ENCODE peak calls at places on chromosomes 11 and 22, in seven cellular contexts. One of them, this sample, is unnamed.

GRCh38 chr22:27113211-27114030 is 456.0 kb downstream of the MIAT start:
- DNase-seq in adrenal gland: peak
- DNase-seq in Karpas-422: no peak
- DNase-seq in RWPE2: no peak
- DNase-seq in upper lobe of right lung: no peak
- DNase-seq in stomach: peak
- DNase-seq in ovary: no peak
- DNase-seq in this sample: no peak

GRCh38 chr11:42631223-42631843 is 680.5 kb upstream of the API5 start:
- DNase-seq in adrenal gland: peak
- DNase-seq in Karpas-422: peak
- DNase-seq in RWPE2: no peak
- DNase-seq in upper lobe of right lung: no peak
- DNase-seq in stomach: no peak
- DNase-seq in ovary: no peak
- DNase-seq in this sample: no peak

GRCh38 chr11:88433546-88434230 is 96.2 kb upstream of the CTSC start:
- DNase-seq in adrenal gland: no peak
- DNase-seq in Karpas-422: no peak
- DNase-seq in RWPE2: no peak
- DNase-seq in upper lobe of right lung: no peak
- DNase-seq in stomach: no peak
- DNase-seq in ovary: no peak
- DNase-seq in this sample: no peak

GRCh38 chr11:69918938-69919650 is 99.9 kb upstream of the FGF3 start:
- DNase-seq in adrenal gland: peak
- DNase-seq in Karpas-422: peak
- DNase-seq in RWPE2: peak
- DNase-seq in upper lobe of right lung: peak
- DNase-seq in stomach: peak
- DNase-seq in ovary: peak
- DNase-seq in this sample: peak

GRCh38 chr11:58276151-58276550 is 8.1 kb upstream of the OR10W1 start:
- DNase-seq in adrenal gland: no peak
- DNase-seq in Karpas-422: no peak
- DNase-seq in RWPE2: no peak
- DNase-seq in upper lobe of right lung: no peak
- DNase-seq in stomach: no peak
- DNase-seq in ovary: no peak
- DNase-seq in this sample: no peak

GRCh38 chr11:105297463-105297862 is 157.9 kb upstream of the CARD18 start:
- DNase-seq in adrenal gland: no peak
- DNase-seq in Karpas-422: no peak
- DNase-seq in RWPE2: no peak
- DNase-seq in upper lobe of right lung: no peak
- DNase-seq in stomach: no peak
- DNase-seq in ovary: no peak
- DNase-seq in this sample: no peak

GRCh38 chr11:396948-397548 is 3.0 kb downstream of the PKP3 start:
- DNase-seq in adrenal gland: peak
- DNase-seq in Karpas-422: peak
- DNase-seq in RWPE2: no peak
- DNase-seq in upper lobe of right lung: no peak
- DNase-seq in stomach: no peak
- DNase-seq in ovary: peak
- DNase-seq in this sample: no peak

GRCh38 chr22:39181778-39182177 is 29.3 kb upstream of the CBX7 start:
- DNase-seq in adrenal gland: no peak
- DNase-seq in Karpas-422: no peak
- DNase-seq in RWPE2: no peak
- DNase-seq in upper lobe of right lung: no peak
- DNase-seq in stomach: no peak
- DNase-seq in ovary: no peak
- DNase-seq in this sample: no peak

GRCh38 chr22:38299001-38299651 is 18.1 kb downstream of the CSNK1E start:
- DNase-seq in adrenal gland: no peak
- DNase-seq in Karpas-422: no peak
- DNase-seq in RWPE2: no peak
- DNase-seq in upper lobe of right lung: no peak
- DNase-seq in stomach: no peak
- DNase-seq in ovary: no peak
- DNase-seq in this sample: no peak

GRCh38 chr11:45075519-45075918 is 70.9 kb upstream of the PRDM11 start:
- DNase-seq in adrenal gland: no peak
- DNase-seq in Karpas-422: no peak
- DNase-seq in RWPE2: no peak
- DNase-seq in upper lobe of right lung: no peak
- DNase-seq in stomach: no peak
- DNase-seq in ovary: no peak
- DNase-seq in this sample: no peak

GRCh38 chr22:24435861-24436351 is 8.5 kb downstream of the ADORA2A start:
- DNase-seq in adrenal gland: no peak
- DNase-seq in Karpas-422: peak
- DNase-seq in RWPE2: no peak
- DNase-seq in upper lobe of right lung: peak
- DNase-seq in stomach: no peak
- DNase-seq in ovary: no peak
- DNase-seq in this sample: no peak

GRCh38 chr11:36399236-36399635 is 103.1 kb downstream of the PRR5L start:
- DNase-seq in adrenal gland: no peak
- DNase-seq in Karpas-422: no peak
- DNase-seq in RWPE2: no peak
- DNase-seq in upper lobe of right lung: no peak
- DNase-seq in stomach: no peak
- DNase-seq in ovary: no peak
- DNase-seq in this sample: no peak

GRCh38 chr11:96145163-96145585 is 197.8 kb downstream of the MAML2 start:
- DNase-seq in adrenal gland: no peak
- DNase-seq in Karpas-422: no peak
- DNase-seq in RWPE2: no peak
- DNase-seq in upper lobe of right lung: no peak
- DNase-seq in stomach: no peak
- DNase-seq in ovary: no peak
- DNase-seq in this sample: no peak

GRCh38 chr22:29768052-29768680 is 997 bp downstream of the UQCR10 start:
- DNase-seq in adrenal gland: no peak
- DNase-seq in Karpas-422: no peak
- DNase-seq in RWPE2: no peak
- DNase-seq in upper lobe of right lung: no peak
- DNase-seq in stomach: no peak
- DNase-seq in ovary: no peak
- DNase-seq in this sample: no peak

GRCh38 chr11:48014917-48015316 is 34.6 kb downstream of the PTPRJ start:
- DNase-seq in adrenal gland: no peak
- DNase-seq in Karpas-422: no peak
- DNase-seq in RWPE2: no peak
- DNase-seq in upper lobe of right lung: no peak
- DNase-seq in stomach: no peak
- DNase-seq in ovary: no peak
- DNase-seq in this sample: no peak

GRCh38 chr11:66857234-66857926 is 516 bp downstream of the LRFN4 start:
- DNase-seq in adrenal gland: no peak
- DNase-seq in Karpas-422: no peak
- DNase-seq in RWPE2: no peak
- DNase-seq in upper lobe of right lung: no peak
- DNase-seq in stomach: no peak
- DNase-seq in ovary: no peak
- DNase-seq in this sample: peak

GRCh38 chr11:88281317-88281712 is 56.2 kb downstream of the CTSC start:
- DNase-seq in adrenal gland: no peak
- DNase-seq in Karpas-422: peak
- DNase-seq in RWPE2: no peak
- DNase-seq in upper lobe of right lung: no peak
- DNase-seq in stomach: no peak
- DNase-seq in ovary: no peak
- DNase-seq in this sample: no peak

GRCh38 chr11:35477871-35478270 is 47.5 kb downstream of the PAMR1 start:
- DNase-seq in adrenal gland: no peak
- DNase-seq in Karpas-422: no peak
- DNase-seq in RWPE2: no peak
- DNase-seq in upper lobe of right lung: no peak
- DNase-seq in stomach: no peak
- DNase-seq in ovary: no peak
- DNase-seq in this sample: peak

GRCh38 chr11:35274909-35275807 is 136.2 kb downstream of the CD44 start:
- DNase-seq in adrenal gland: peak
- DNase-seq in Karpas-422: no peak
- DNase-seq in RWPE2: no peak
- DNase-seq in upper lobe of right lung: peak
- DNase-seq in stomach: peak
- DNase-seq in ovary: no peak
- DNase-seq in this sample: no peak

GRCh38 chr11:63610604-63611394 is 3.4 kb downstream of the PLAAT3 start:
- DNase-seq in adrenal gland: no peak
- DNase-seq in Karpas-422: no peak
- DNase-seq in RWPE2: no peak
- DNase-seq in upper lobe of right lung: no peak
- DNase-seq in stomach: peak
- DNase-seq in ovary: no peak
- DNase-seq in this sample: peak

GRCh38 chr11:63608353-63609345 is 5.6 kb downstream of the PLAAT3 start:
- DNase-seq in adrenal gland: peak
- DNase-seq in Karpas-422: no peak
- DNase-seq in RWPE2: no peak
- DNase-seq in upper lobe of right lung: no peak
- DNase-seq in stomach: peak
- DNase-seq in ovary: no peak
- DNase-seq in this sample: no peak

GRCh38 chr11:63611395-63611747 is 2.9 kb downstream of the PLAAT3 start:
- DNase-seq in adrenal gland: no peak
- DNase-seq in Karpas-422: no peak
- DNase-seq in RWPE2: no peak
- DNase-seq in upper lobe of right lung: no peak
- DNase-seq in stomach: no peak
- DNase-seq in ovary: no peak
- DNase-seq in this sample: no peak

GRCh38 chr11:63609971-63610580 is 4.2 kb downstream of the PLAAT3 start:
- DNase-seq in adrenal gland: no peak
- DNase-seq in Karpas-422: no peak
- DNase-seq in RWPE2: no peak
- DNase-seq in upper lobe of right lung: no peak
- DNase-seq in stomach: peak
- DNase-seq in ovary: no peak
- DNase-seq in this sample: no peak

GRCh38 chr11:63609536-63609935 is 4.7 kb downstream of the PLAAT3 start:
- DNase-seq in adrenal gland: no peak
- DNase-seq in Karpas-422: no peak
- DNase-seq in RWPE2: no peak
- DNase-seq in upper lobe of right lung: no peak
- DNase-seq in stomach: peak
- DNase-seq in ovary: no peak
- DNase-seq in this sample: no peak
- H3K27ac ChIP-seq in adrenal gland: peak
- H3K27ac ChIP-seq in Karpas-422: no peak
- H3K27ac ChIP-seq in RWPE2: no peak
- H3K27ac ChIP-seq in upper lobe of right lung: no peak
- H3K27ac ChIP-seq in stomach: peak
- H3K27ac ChIP-seq in ovary: peak
- H3K27ac ChIP-seq in this sample: no peak

DNA sequence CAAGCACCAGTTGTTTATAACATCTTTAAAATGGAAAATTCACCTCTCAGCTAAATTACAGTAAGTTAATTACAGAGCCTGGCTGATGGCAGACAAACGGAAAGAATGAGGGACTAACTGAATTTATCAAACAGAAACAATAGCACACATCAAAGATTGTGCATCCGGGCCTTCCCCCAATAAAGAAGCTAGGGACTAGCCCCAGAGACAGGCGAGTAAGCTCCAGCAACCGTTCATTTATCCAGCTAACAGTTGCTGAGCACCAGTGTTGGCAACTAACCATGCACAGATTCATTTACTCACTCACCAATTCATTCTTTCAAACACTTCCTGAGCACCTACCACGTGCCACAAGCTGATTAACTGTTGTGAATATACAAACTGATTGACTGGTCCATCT is 51.2 kb downstream of the SMCO4 start:
- DNase-seq in adrenal gland: no peak
- DNase-seq in Karpas-422: no peak
- DNase-seq in RWPE2: no peak
- DNase-seq in upper lobe of right lung: no peak
- DNase-seq in stomach: no peak
- DNase-seq in ovary: no peak
- DNase-seq in this sample: no peak
- H3K27ac ChIP-seq in adrenal gland: no peak
- H3K27ac ChIP-seq in Karpas-422: no peak
- H3K27ac ChIP-seq in RWPE2: no peak
- H3K27ac ChIP-seq in upper lobe of right lung: no peak
- H3K27ac ChIP-seq in stomach: peak
- H3K27ac ChIP-seq in ovary: no peak
- H3K27ac ChIP-seq in this sample: no peak

DNA sequence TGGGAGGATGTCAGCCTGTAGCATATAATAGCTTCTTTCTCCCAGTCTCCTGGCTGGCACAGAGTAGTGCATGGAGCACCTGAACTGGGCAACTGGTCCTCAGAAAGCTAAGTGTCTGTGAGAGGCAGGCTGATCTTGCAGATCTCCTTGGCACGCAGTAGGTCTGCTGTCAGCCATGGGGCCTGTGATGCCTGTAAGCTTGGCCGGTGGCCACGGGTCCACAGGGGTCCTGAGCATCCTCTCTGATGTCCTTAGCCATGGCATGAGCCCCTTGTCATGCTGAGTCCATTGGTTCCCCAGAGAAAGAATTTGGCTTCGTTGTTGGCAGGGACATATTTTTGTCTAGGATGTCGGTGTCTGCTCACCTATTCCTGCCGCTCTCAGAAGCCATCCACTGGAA is 25.0 kb downstream of the AMPD3 start:
- DNase-seq in adrenal gland: no peak
- DNase-seq in Karpas-422: no peak
- DNase-seq in RWPE2: no peak
- DNase-seq in upper lobe of right lung: no peak
- DNase-seq in stomach: no peak
- DNase-seq in ovary: no peak
- DNase-seq in this sample: no peak
- H3K27ac ChIP-seq in adrenal gland: no peak
- H3K27ac ChIP-seq in Karpas-422: no peak
- H3K27ac ChIP-seq in RWPE2: no peak
- H3K27ac ChIP-seq in upper lobe of right lung: no peak
- H3K27ac ChIP-seq in stomach: no peak
- H3K27ac ChIP-seq in ovary: no peak
- H3K27ac ChIP-seq in this sample: no peak

GRCh38 chr22:31489632-31490495 is at the start of gene EIF4ENIF1:
- DNase-seq in adrenal gland: peak
- DNase-seq in Karpas-422: peak
- DNase-seq in RWPE2: peak
- DNase-seq in upper lobe of right lung: peak
- DNase-seq in stomach: peak
- DNase-seq in ovary: peak
- DNase-seq in this sample: peak

GRCh38 chr22:31488988-31489617 is 539 bp downstream of the EIF4ENIF1 start:
- DNase-seq in adrenal gland: peak
- DNase-seq in Karpas-422: peak
- DNase-seq in RWPE2: no peak
- DNase-seq in upper lobe of right lung: peak
- DNase-seq in stomach: peak
- DNase-seq in ovary: peak
- DNase-seq in this sample: peak

GRCh38 chr22:31490496-31490925 is 869 bp upstream of the EIF4ENIF1 start:
- DNase-seq in adrenal gland: peak
- DNase-seq in Karpas-422: peak
- DNase-seq in RWPE2: no peak
- DNase-seq in upper lobe of right lung: peak
- DNase-seq in stomach: peak
- DNase-seq in ovary: no peak
- DNase-seq in this sample: peak

GRCh38 chr22:31492151-31492550 is 2.5 kb upstream of the EIF4ENIF1 start:
- DNase-seq in adrenal gland: no peak
- DNase-seq in Karpas-422: no peak
- DNase-seq in RWPE2: no peak
- DNase-seq in upper lobe of right lung: no peak
- DNase-seq in stomach: no peak
- DNase-seq in ovary: no peak
- DNase-seq in this sample: no peak

GRCh38 chr22:31491218-31491962 is 1.7 kb upstream of the EIF4ENIF1 start:
- DNase-seq in adrenal gland: no peak
- DNase-seq in Karpas-422: no peak
- DNase-seq in RWPE2: no peak
- DNase-seq in upper lobe of right lung: no peak
- DNase-seq in stomach: no peak
- DNase-seq in ovary: no peak
- DNase-seq in this sample: peak
- H3K27ac ChIP-seq in adrenal gland: peak
- H3K27ac ChIP-seq in Karpas-422: peak
- H3K27ac ChIP-seq in RWPE2: peak
- H3K27ac ChIP-seq in upper lobe of right lung: peak
- H3K27ac ChIP-seq in stomach: peak
- H3K27ac ChIP-seq in ovary: no peak
- H3K27ac ChIP-seq in this sample: no peak

This sample was measured in H9.